ENCODE peak calls at places on chromosomes 1 and 21, in eight cellular contexts. Q, W, T, M, Z, P, V and E are unnamed samples.
A peak's percentile ranks its signal among the peaks of the same experiment; 100 is the strongest.

GRCh38 chr1:34162852-34163766 is 1.9 kb downstream of the CSMD2 start:
- DNase-seq in Q (peak; percentile 64), Z (peak; percentile 45), T (peak; percentile 93), P (peak; percentile 89), V (peak; percentile 31), M (peak; percentile 86), W (peak; percentile 72), E (peak; percentile 77)

GRCh38 chr21:42315296-42315891 is at the start of gene TFF3:
- DNase-seq in Q (no peak), V (no peak), T (peak; percentile 67), W (no peak), Z (no peak), M (no peak), P (peak; percentile 63), E (no peak)

GRCh38 chr1:204692852-204693356 is 7.4 kb upstream of the LRRN2 start:
- DNase-seq in P (no peak), Q (no peak), Z (no peak), W (no peak), T (no peak), M (no peak), V (no peak), E (no peak)

GRCh38 chr1:228264100-228264816 is 56.4 kb downstream of the OBSCN start:
- DNase-seq in Q (no peak), P (no peak), W (no peak), Z (no peak), T (no peak), M (no peak), V (no peak), E (no peak)

GRCh38 chr1:222081859-222082258 is 340.0 kb upstream of the DUSP10 start:
- DNase-seq in Q (peak; percentile 5), P (no peak), Z (no peak), M (no peak), T (no peak), W (no peak), V (no peak), E (no peak)

GRCh38 chr1:157963713-157964112 is 29.7 kb upstream of the KIRREL1 start:
- DNase-seq in P (peak; percentile 82), M (peak; percentile 80), W (peak; percentile 42), Z (peak; percentile 79), Q (peak; percentile 58), T (peak; percentile 63), V (peak; percentile 57), E (peak; percentile 82)

GRCh38 chr1:62271137-62271536 is 48.1 kb downstream of the KANK4 start:
- DNase-seq in P (no peak), V (no peak), M (no peak), Z (no peak), T (no peak), W (no peak), Q (no peak), E (no peak)

GRCh38 chr1:184299076-184299790 is 87.6 kb upstream of the C1orf21 start:
- DNase-seq in T (peak; percentile 91), Z (no peak), M (peak; percentile 75), P (no peak), Q (no peak), V (no peak), W (no peak), E (peak; percentile 35)

GRCh38 chr1:111903858-111904449 is 85.5 kb downstream of the KCND3 start:
- DNase-seq in Z (no peak), V (no peak), M (no peak), W (no peak), T (no peak), P (no peak), Q (no peak), E (no peak)

GRCh38 chr1:63794927-63795326 is 21.1 kb downstream of the ROR1 start:
- DNase-seq in Z (no peak), P (peak; percentile 64), Q (no peak), V (no peak), T (peak; percentile 88), W (no peak), M (peak; percentile 20), E (no peak)

GRCh38 chr1:110282395-110282794 is 56.8 kb upstream of the RBM15 start:
- DNase-seq in Q (no peak), Z (no peak), M (no peak), T (no peak), P (no peak), V (no peak), W (no peak), E (no peak)

GRCh38 chr1:228298471-228298870 is 90.6 kb downstream of the OBSCN start:
- DNase-seq in T (no peak), Z (no peak), W (no peak), V (no peak), Q (no peak), P (no peak), M (no peak), E (no peak)

GRCh38 chr1:178495741-178496409 is 889 bp downstream of the CLEC20A start:
- DNase-seq in P (no peak), M (no peak), Z (no peak), T (no peak), V (no peak), W (no peak), Q (no peak), E (no peak)

GRCh38 chr1:91847851-91848250 is 38.1 kb downstream of the TGFBR3 start:
- DNase-seq in T (no peak), V (no peak), Z (no peak), Q (no peak), M (no peak), P (no peak), W (no peak), E (no peak)

GRCh38 chr1:91846007-91846620 is 39.8 kb downstream of the TGFBR3 start:
- DNase-seq in V (peak; percentile 83), W (peak; percentile 55), M (peak; percentile 86), Q (peak; percentile 40), T (peak; percentile 41), Z (no peak), P (no peak), E (no peak)

GRCh38 chr1:91842563-91842962 is 43.4 kb downstream of the TGFBR3 start:
- DNase-seq in W (no peak), T (no peak), M (no peak), P (no peak), V (no peak), Z (no peak), Q (no peak), E (no peak)

GRCh38 chr1:91843843-91844242 is 42.1 kb downstream of the TGFBR3 start:
- DNase-seq in W (no peak), P (no peak), V (no peak), Z (no peak), T (no peak), M (no peak), Q (no peak), E (no peak)

DNA sequence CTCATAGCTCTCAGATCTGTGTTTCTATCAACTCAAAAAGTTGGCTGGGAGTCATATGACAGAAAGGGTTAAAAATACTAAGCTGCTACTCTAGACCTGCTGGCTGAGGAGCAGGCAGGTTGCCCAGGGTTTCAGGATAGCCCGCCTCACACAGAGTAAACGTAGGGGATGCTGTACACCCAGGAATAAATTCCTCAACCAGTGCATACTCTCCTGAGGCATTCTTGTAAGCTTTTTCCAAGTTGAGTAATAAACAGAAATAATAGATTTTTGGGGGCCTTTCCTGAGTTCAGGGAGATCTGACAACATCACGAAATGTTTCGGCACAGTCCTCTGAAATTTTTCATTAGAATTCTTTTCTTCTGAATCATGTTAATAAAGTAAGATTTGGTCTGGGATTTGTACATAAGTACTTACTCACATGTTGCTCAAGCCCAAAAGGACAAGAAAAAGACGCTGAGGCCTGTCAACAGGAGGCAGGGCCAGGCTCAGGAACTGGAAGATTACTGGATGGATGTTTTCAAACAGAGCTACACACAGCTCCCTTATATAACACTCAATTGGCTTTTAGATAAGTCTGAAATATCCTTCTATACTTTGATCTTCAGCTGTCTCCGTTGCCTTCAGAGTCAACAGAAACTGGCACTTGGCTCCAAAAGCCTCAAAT is 41.0 kb downstream of the TGFBR3 start:
- DNase-seq in Z (no peak), W (peak; percentile 82), M (peak; percentile 97), Q (no peak), P (no peak), T (peak; percentile 80), V (no peak), E (no peak)
- TF ChIP-seq CTCF in Z (no peak), W (no peak), M (peak; percentile 6), Q (no peak), P (no peak), T (no peak), V (no peak), E (no peak)

GRCh38 chr1:161374373-161374772 is 6.7 kb upstream of the CFAP126 start:
- DNase-seq in V (no peak), T (no peak), Q (no peak), M (peak; percentile 46), W (no peak), Z (no peak), P (no peak), E (no peak)
- TF ChIP-seq CTCF in V (peak; percentile 20), T (peak; percentile 38), Q (peak; percentile 5), M (peak; percentile 38), W (no peak), Z (peak; percentile 44), P (no peak), E (no peak)

GRCh38 chr1:227125929-227126545 is 185.9 kb downstream of the COQ8A start:
- DNase-seq in T (no peak), Z (no peak), V (no peak), W (no peak), M (no peak), P (no peak), Q (no peak), E (no peak)
- TF ChIP-seq CTCF in T (no peak), Z (no peak), V (no peak), W (no peak), M (no peak), P (no peak), Q (no peak), E (no peak)

GRCh38 chr1:235369802-235370201 is 2.6 kb downstream of the TBCE start:
- DNase-seq in T (no peak), W (no peak), Z (no peak), Q (no peak), M (no peak), V (no peak), P (no peak), E (no peak)

GRCh38 chr1:235368428-235368827 is 1.2 kb downstream of the TBCE start:
- DNase-seq in V (no peak), T (no peak), Q (no peak), P (no peak), W (no peak), M (no peak), Z (no peak), E (no peak)

GRCh38 chr1:235366286-235366685 is 941 bp upstream of the TBCE start:
- DNase-seq in Q (peak; percentile 8), M (no peak), V (no peak), P (no peak), W (no peak), Z (no peak), T (no peak), E (no peak)

GRCh38 chr1:235367000-235367908 is at the start of gene TBCE:
- DNase-seq in Z (peak; percentile 85), W (peak; percentile 97), M (peak; percentile 98), V (peak; percentile 96), T (peak; percentile 98), P (peak; percentile 99), Q (peak; percentile 96), E (peak; percentile 95)
- TF ChIP-seq CTCF in Z (peak; percentile 39), W (peak; percentile 15), M (peak; percentile 21), V (peak; percentile 23), T (peak; percentile 18), P (no peak), Q (no peak), E (no peak)